ENCODE peak calls at places on chromosomes 1 and 21, in eight cellular contexts. Y, K, V, P, L, E, W and O are unnamed samples.

GRCh38 chr1:65260851-65261473 is 48.4 kb upstream of the DNAJC6 start:
- DNase-seq in Y (no peak), L (no peak), K (no peak), V (peak; percentile 29), E (peak; percentile 78), W (no peak), P (peak; percentile 92), O (peak; percentile 82)

GRCh38 chr1:2003564-2004131 is at the start of gene CFAP74:
- DNase-seq in K (peak; percentile 36), Y (peak; percentile 91), W (peak; percentile 72), E (peak; percentile 17), L (no peak), V (peak; percentile 50), P (peak; percentile 56), O (peak; percentile 27)

GRCh38 chr1:213724640-213725536 is 262.9 kb upstream of the PROX1 start:
- DNase-seq in V (peak; percentile 17), K (no peak), L (no peak), W (peak; percentile 49), E (no peak), P (no peak), Y (peak; percentile 13), O (peak; percentile 4)

GRCh38 chr1:206829875-206830274 is 35.5 kb upstream of the IL20 start:
- DNase-seq in V (no peak), K (no peak), E (no peak), P (no peak), Y (no peak), L (no peak), W (no peak), O (no peak)

GRCh38 chr1:65146908-65147423 is 1.0 kb upstream of the AK4 start:
- DNase-seq in E (no peak), K (no peak), W (no peak), L (no peak), P (no peak), V (no peak), Y (no peak), O (peak; percentile 32)

GRCh38 chr1:223887724-223888428 is 42.1 kb upstream of the TP53BP2 start:
- DNase-seq in L (no peak), K (no peak), W (peak; percentile 88), V (peak; percentile 90), Y (no peak), E (peak; percentile 99), P (peak; percentile 83), O (peak; percentile 95)

GRCh38 chr21:43976661-43977060 is 35.4 kb upstream of the TRAPPC10 start:
- DNase-seq in E (no peak), W (no peak), P (no peak), L (peak; percentile 72), K (no peak), V (no peak), Y (peak; percentile 54), O (no peak)

GRCh38 chr1:183103141-183103540 is 79.9 kb downstream of the LAMC1 start:
- DNase-seq in E (no peak), Y (no peak), V (no peak), L (no peak), K (no peak), W (no peak), P (no peak), O (no peak)

GRCh38 chr1:73092383-73092782 is 810.0 kb upstream of the NEGR1 start:
- DNase-seq in K (no peak), L (no peak), E (no peak), P (no peak), V (no peak), Y (no peak), W (no peak), O (no peak)

GRCh38 chr1:229892515-229893117 is 174.4 kb upstream of the GALNT2 start:
- DNase-seq in W (no peak), P (no peak), E (no peak), Y (no peak), V (no peak), L (no peak), K (no peak), O (no peak)

DNA sequence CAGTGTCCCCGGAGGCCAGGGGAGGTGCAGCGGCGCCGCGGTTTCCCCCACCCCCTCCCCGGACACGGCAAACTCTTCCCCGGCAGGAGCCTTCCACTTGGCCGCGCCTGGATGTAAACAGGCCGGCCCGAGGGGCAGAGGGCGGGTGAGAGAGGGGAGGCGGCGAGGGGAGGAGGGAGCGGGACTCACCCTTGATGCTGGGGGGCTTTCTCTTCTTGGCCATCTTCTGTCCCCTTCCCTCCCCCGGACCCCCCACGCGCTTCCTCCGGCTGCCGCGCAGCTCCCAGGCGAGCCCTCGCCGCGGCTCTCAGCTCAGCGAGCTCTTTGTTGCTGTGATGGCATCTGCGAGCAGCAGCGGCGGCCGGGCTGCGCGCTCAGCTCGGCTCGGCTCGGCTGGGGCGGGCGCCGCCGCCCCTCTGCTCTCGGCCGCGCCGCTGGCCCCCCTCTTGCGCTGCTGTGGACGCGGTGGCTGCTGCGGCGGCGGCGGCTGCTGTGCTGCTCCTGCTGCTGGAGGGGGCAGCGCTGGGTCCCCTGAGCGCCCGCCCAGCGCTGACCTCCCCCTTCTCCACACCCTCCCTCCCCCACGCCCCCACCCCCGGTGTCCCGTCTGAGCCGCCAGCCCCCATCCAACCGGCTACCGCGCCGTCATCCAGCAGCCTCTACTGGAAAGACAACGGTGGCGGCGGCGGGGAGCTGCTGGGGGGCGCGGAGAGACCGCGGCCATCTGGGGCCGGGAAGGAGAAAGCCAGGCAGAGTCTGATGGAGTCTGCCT is 4.9 kb upstream of the SLC44A5 start:
- DNase-seq in V (peak; percentile 24), Y (peak; percentile 87), E (no peak), P (peak; percentile 69), L (peak; percentile 28), K (peak; percentile 27), W (peak; percentile 51), O (peak; percentile 11)
- H3K4me3 ChIP-seq in V (peak overlapping the region; percentile 59), Y (peak overlapping the region; percentile 22), E (peak overlapping the region; percentile 55), P (peak overlapping the region; percentile 59), L (peak overlapping the region; percentile 50), K (peak overlapping the region; percentile 9), W (peak overlapping the region; percentile 53), O (peak overlapping the region; percentile 30)

GRCh38 chr21:15826908-15827601 is 97.3 kb downstream of the USP25 start:
- DNase-seq in E (no peak), K (no peak), P (no peak), V (no peak), L (no peak), Y (no peak), W (no peak), O (no peak)
- TF ChIP-seq CTCF in E (no peak), K (no peak), P (no peak), V (no peak), L (no peak), Y (no peak), W (no peak), O (no peak)

DNA sequence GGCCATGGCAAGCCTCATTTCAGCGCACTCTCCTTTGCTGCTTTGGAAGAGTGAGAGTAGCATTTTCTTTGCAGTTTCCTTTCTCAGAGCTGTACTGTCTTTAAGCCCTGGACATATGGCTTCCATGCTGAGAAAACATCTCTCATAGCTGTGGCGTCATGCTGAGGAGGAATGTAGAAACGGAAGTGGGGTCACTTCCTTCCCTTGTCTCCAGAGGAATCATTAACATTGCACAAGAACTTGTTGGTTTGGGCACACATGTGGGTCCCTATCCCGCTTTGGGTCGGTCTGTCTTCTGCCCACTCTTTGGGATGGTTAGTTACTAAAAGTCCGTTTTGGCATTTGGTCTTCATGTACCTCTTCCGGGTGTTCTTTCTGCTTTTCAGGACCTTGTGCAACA is 5.6 kb downstream of the MFN2 start:
- DNase-seq in W (peak; percentile 69), V (peak; percentile 6), L (no peak), E (peak; percentile 89), P (peak; percentile 82), Y (no peak), K (no peak), O (peak; percentile 72)
- H3K4me3 ChIP-seq in W (no peak overlapping the region), V (no peak overlapping the region), L (no peak overlapping the region), E (no peak overlapping the region), P (no peak overlapping the region), Y (no peak overlapping the region), K (no peak overlapping the region), O (no peak overlapping the region)

GRCh38 chr1:13549521-13549920 is 34.1 kb upstream of the PDPN start:
- DNase-seq in P (no peak), K (no peak), Y (no peak), V (no peak), W (no peak), L (no peak), E (no peak), O (no peak)
- TF ChIP-seq CTCF in P (no peak), K (no peak), Y (no peak), V (no peak), W (no peak), L (no peak), E (no peak), O (no peak)

GRCh38 chr1:225657462-225657989 is 4.6 kb upstream of the ENAH start:
- DNase-seq in V (peak; percentile 79), Y (no peak), W (peak; percentile 71), K (no peak), L (no peak), P (peak; percentile 87), E (peak; percentile 83), O (peak; percentile 80)
- H3K4me3 ChIP-seq in V (no peak overlapping the region), Y (no peak overlapping the region), W (no peak overlapping the region), K (no peak overlapping the region), L (no peak overlapping the region), P (no peak overlapping the region), E (no peak overlapping the region), O (no peak overlapping the region)

GRCh38 chr21:38177919-38178652 is 78.7 kb upstream of the KCNJ15 start:
- DNase-seq in V (no peak), P (no peak), K (no peak), Y (no peak), L (no peak), W (no peak), E (no peak), O (no peak)
- TF ChIP-seq CTCF in V (no peak), P (no peak), K (no peak), Y (no peak), L (no peak), W (no peak), E (no peak), O (no peak)

DNA sequence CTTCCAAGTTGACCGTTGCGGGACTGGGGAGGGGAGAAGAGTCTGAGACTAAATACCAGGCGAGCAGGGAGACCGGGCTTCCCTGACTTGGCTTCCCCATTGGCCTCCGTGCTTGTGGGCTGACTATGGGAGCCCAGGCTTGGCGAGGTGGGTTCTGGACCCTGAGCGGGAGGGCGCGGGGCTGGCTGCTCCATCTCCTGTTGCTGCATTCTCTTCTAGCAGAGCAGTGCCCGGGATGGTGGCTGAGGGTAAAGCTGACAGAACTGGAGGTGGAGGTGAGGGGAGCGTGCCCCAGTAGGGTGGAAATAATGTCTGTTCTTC is 689 bp downstream of the LGR6 start:
- DNase-seq in V (no peak), Y (no peak), W (no peak), L (no peak), E (no peak), K (no peak), P (no peak), O (no peak)
- H3K4me3 ChIP-seq in V (no peak overlapping the region), Y (no peak overlapping the region), W (no peak overlapping the region), L (no peak overlapping the region), E (no peak overlapping the region), K (no peak overlapping the region), P (no peak overlapping the region), O (no peak overlapping the region)

GRCh38 chr1:26719205-26719604 is 23.4 kb downstream of the ARID1A start:
- DNase-seq in E (no peak), V (no peak), L (no peak), Y (no peak), K (no peak), W (peak; percentile 43), P (no peak), O (no peak)
- TF ChIP-seq CTCF in E (peak; percentile 14), V (no peak), L (no peak), Y (no peak), K (no peak), W (no peak), P (no peak), O (no peak)